ENCODE peak calls at places on chromosomes 13 and 19, in ten cellular contexts. C is mucosa of descending colon, I is glutamatergic neuron, O is psoas muscle, V is fibroblast of the aortic adventitia, T is HFFc6, D is PC-9, X is A549, R is adrenal gland, H is body of pancreas. K is an unnamed sample.

GRCh38 chr13:112253631-112254030 is 122.5 kb upstream of the SPACA7 start:
- DNase-seq in I (no peak), T (no peak), R (no peak), X (no peak), H (no peak), O (no peak), D (no peak), C (no peak), V (no peak), K (no peak)

GRCh38 chr19:1360818-1361461 is 22.8 kb upstream of the NDUFS7 start:
- DNase-seq in R (peak; percentile 72), D (no peak), H (peak; percentile 76), I (no peak), O (peak; percentile 76), V (peak; percentile 85), C (no peak), X (no peak), T (peak; percentile 76), K (peak; percentile 35)

GRCh38 chr13:81916471-81916870 is 1575.5 kb upstream of the SPRY2 start:
- DNase-seq in O (no peak), R (no peak), I (no peak), X (no peak), D (no peak), C (no peak), V (no peak), H (no peak), T (no peak), K (no peak)

GRCh38 chr19:10271543-10272086 is 695 bp downstream of the ICAM1 start:
- DNase-seq in R (no peak), H (no peak), O (no peak), C (peak; percentile 55), X (no peak), D (no peak), T (no peak), I (no peak), V (peak; percentile 37), K (peak; percentile 43)

GRCh38 chr19:16005925-16006324 is 57.1 kb downstream of the OR10H4 start:
- DNase-seq in R (no peak), D (no peak), I (no peak), T (no peak), X (no peak), H (no peak), O (no peak), V (no peak), C (no peak), K (no peak)

GRCh38 chr13:45142440-45143345 is 22.4 kb downstream of the GTF2F2 start:
- DNase-seq in D (no peak), H (no peak), R (no peak), T (no peak), C (no peak), V (no peak), O (no peak), I (no peak), X (no peak), K (no peak)

GRCh38 chr19:16394111-16394510 is 69.5 kb downstream of the KLF2 start:
- DNase-seq in O (peak; percentile 3), C (peak; percentile 12), X (no peak), I (no peak), T (no peak), R (no peak), D (no peak), V (no peak), H (peak; percentile 2), K (no peak)

GRCh38 chr19:46429999-46430398 is 1.3 kb upstream of the PNMA8C start:
- DNase-seq in O (no peak), R (no peak), I (no peak), H (no peak), C (no peak), X (no peak), V (no peak), D (no peak), T (no peak), K (no peak)

DNA sequence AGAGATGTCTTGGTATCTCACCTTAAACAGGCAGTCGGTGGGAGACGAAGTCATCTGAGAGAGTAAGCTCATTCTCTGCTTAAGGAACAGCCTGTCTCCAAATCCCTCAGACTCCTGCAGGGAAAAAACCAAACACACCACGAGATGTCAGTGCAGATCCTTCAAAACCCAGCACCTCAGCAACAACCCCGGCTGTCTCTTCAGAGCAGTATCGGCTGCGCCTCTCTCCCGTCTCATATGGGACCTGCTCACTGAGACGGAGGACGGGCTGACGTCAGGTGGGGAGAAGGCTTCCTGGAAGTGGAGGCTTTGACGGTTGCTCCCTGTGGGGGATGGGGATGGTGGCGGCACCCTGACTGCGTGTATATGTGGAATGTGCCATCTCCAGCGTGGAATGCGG is 43.6 kb downstream of the ANKRD27 start:
- DNase-seq in O (no peak), D (no peak), I (no peak), C (no peak), H (no peak), X (no peak), V (no peak), T (no peak), R (no peak), K (no peak)
- TF ChIP-seq CTCF in O (no peak), D (no peak), I (no peak), C (no peak), H (no peak), X (no peak), V (no peak), T (no peak), R (no peak), K (no peak)

DNA sequence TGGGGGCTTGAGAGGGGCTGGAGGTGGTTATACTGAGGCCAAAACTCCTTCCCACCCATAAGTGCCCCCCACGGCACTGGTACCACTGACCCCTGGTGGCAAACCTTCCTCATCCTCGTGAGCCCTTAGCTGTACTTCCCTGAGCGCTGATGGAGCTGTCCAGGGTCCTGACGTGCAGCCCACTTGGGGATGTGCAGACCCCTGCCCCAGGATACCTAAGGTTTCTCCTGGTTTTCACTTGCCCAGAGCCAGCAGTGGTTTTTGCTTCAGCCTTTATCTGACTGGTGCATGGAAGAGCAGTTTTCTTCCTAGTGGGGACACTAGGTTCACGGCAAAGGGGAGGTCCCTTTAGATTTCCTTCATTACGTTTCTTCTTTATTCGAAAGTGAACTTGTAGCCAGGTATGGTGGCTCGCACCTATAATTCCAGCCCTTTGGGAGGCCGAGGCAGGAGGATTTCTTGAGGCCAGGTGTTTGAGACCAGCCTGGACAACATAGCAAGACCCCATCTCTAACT is 28.7 kb upstream of the KCTD15 start:
- DNase-seq in I (no peak), T (no peak), R (no peak), X (no peak), C (no peak), H (no peak), V (peak; percentile 10), O (no peak), D (no peak), K (no peak)
- TF ChIP-seq CTCF in I (no peak), T (peak; percentile 63), R (no peak), X (peak; percentile 16), C (no peak), H (no peak), V (no peak), O (no peak), D (no peak), K (no peak)

DNA sequence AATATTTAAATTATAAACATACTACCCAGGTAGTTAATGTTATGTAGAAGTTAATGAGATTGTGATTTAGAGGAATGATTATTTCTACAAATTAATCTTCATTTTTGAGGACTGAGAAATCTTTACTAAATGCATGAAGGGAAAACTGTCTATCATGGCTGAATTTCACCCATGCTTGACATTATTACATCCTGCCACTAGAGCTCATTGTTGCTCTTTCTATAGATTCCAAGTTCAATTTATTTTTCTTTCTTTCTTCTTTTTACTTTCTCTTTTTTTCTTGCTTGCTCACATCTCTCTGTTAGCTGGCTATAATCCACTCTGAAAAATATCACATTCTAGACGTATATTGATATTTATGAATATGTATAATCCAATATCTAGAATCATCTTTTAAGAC is 505.0 kb upstream of the KLHL1 start:
- DNase-seq in I (no peak), H (no peak), V (no peak), C (no peak), D (no peak), O (no peak), T (no peak), X (no peak), R (no peak), K (no peak)
- TF ChIP-seq CTCF in I (peak; percentile 64), H (peak; percentile 15), V (no peak), C (no peak), D (peak; percentile 45), O (no peak), T (peak; percentile 37), X (no peak), R (no peak), K (peak; percentile 13)

GRCh38 chr13:93959796-93960533 is 519.5 kb downstream of the DCT start:
- DNase-seq in H (no peak), C (no peak), V (no peak), D (no peak), X (no peak), R (no peak), I (no peak), T (peak; percentile 36), O (no peak), K (no peak)
- TF ChIP-seq CTCF in H (no peak), C (no peak), V (no peak), D (no peak), X (no peak), R (no peak), I (no peak), T (no peak), O (no peak), K (no peak)

DNA sequence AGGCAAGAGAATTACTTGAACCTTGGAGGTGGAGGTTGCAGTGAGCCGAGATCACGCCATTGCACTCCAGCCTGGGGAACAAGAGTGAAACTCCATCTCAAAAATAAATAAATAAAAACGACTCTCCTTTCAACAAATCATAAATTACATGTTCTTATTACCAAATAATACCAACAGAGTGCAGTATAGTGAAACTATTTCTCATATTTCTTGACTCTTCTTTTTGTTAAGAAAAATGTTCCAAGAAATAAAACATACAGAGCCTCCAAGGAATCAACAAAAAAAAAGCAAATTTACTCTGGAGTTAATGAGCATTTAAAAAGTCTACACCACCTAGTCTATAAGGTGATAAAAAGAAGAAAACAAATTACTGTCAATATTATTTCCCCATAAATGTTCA is 188.8 kb downstream of the KLF12 start:
- DNase-seq in I (no peak), O (no peak), C (no peak), T (no peak), D (no peak), H (no peak), X (no peak), R (no peak), V (peak; percentile 57), K (no peak)
- TF ChIP-seq CTCF in I (no peak), O (peak; percentile 10), C (no peak), T (peak; percentile 40), D (no peak), H (no peak), X (no peak), R (no peak), V (no peak), K (no peak)

DNA sequence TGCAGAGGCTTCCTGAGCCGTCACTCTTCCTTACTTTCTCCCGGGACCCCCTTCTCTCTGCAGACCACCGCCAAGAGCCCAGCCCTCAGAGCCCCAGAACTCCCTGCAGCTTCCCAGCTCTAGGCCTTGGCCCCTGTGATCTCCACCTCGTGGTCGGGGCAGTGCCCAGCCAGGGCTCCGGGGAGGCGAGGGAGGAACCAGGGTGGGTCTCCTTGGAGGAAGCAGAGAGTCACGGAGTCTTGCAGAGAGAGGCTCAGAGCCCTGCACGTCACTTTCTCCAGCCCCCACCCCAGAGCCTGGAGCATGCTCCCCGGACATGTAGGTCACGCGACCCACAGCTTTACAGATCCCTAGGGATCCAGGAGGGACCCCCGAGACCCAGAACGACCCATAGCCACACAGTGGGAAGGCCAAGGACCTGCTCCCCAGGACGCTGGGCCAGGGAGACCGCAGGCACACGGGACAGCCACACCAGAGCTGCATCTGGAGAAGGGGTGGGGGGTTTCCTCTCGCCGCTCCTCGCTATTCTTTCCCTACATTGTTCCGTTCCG is 11.9 kb downstream of the GADD45B start:
- DNase-seq in X (no peak), O (no peak), C (no peak), I (peak; percentile 18), T (no peak), D (no peak), R (no peak), H (no peak), V (no peak), K (no peak)
- TF ChIP-seq CTCF in X (no peak), O (no peak), C (no peak), I (no peak), T (no peak), D (no peak), R (no peak), H (no peak), V (no peak), K (no peak)